ENCODE peak calls at places on chromosomes 16 and 17, in six cellular contexts. R is cardiac fibroblast, D is GM12892, P is fibroblast of gingiva, M is GM23338, Q is T-cell. V is an unnamed sample.

GRCh38 chr17:75637561-75637960 is 4.3 kb downstream of the SMIM5 start:
- DNase-seq in R (no peak), D (no peak), M (no peak), P (no peak), Q (no peak), V (no peak)

GRCh38 chr17:5078106-5079028 is at the start of gene ZFP3:
- DNase-seq in D (peak; percentile 75), P (peak; percentile 90), M (peak; percentile 92), Q (peak; percentile 60), R (peak; percentile 83), V (peak; percentile 24)

GRCh38 chr16:74984194-74984669 is 691 bp downstream of the WDR59 start:
- DNase-seq in Q (peak; percentile 22), D (no peak), R (peak; percentile 45), M (no peak), P (no peak), V (peak; percentile 7)

GRCh38 chr16:11260596-11260966 is 4.6 kb upstream of the SOCS1 start:
- DNase-seq in D (no peak), Q (no peak), M (peak; percentile 65), R (no peak), P (no peak), V (no peak)

GRCh38 chr16:66409156-66409555 is 17.9 kb upstream of the BEAN1 start:
- DNase-seq in P (no peak), Q (no peak), R (peak; percentile 80), M (no peak), D (no peak), V (peak; percentile 35)

GRCh38 chr17:3894927-3895343 is 2.1 kb upstream of the CAMKK1 start:
- DNase-seq in D (no peak), R (peak; percentile 41), Q (no peak), P (peak; percentile 19), M (no peak), V (peak; percentile 60)

GRCh38 chr16:28826141-28826540 is 3.3 kb downstream of the ATXN2L start:
- DNase-seq in Q (no peak), R (peak; percentile 65), P (no peak), M (no peak), D (no peak), V (peak; percentile 18)

GRCh38 chr17:66228887-66229782 is at the start of gene APOH:
- DNase-seq in R (no peak), D (no peak), P (no peak), Q (no peak), M (no peak), V (no peak)

GRCh38 chr17:63961355-63962207 is 11.1 kb downstream of the SCN4A start:
- DNase-seq in P (peak; percentile 47), M (peak; percentile 99), R (peak; percentile 64), D (peak; percentile 54), Q (peak; percentile 25), V (peak; percentile 29)

GRCh38 chr16:89645122-89645521 is 12.4 kb downstream of the CHMP1A start:
- DNase-seq in M (no peak), D (no peak), P (no peak), R (no peak), Q (no peak), V (no peak)

GRCh38 chr17:50806141-50806643 is 29.2 kb upstream of the WFIKKN2 start:
- DNase-seq in M (peak; percentile 73), Q (no peak), R (peak; percentile 74), P (no peak), D (no peak), V (peak; percentile 10)

GRCh38 chr17:38922538-38923291 is 2.7 kb upstream of the LASP1NB start:
- DNase-seq in R (peak; percentile 80), M (peak; percentile 76), P (peak; percentile 77), Q (no peak), D (no peak), V (peak; percentile 78)